ENCODE peak calls at places on chromosomes 5 and 9, in four cellular contexts. One of them, this sample, is unnamed.
A peak's percentile ranks its signal among the peaks of the same experiment; 100 is the strongest.

GRCh38 chr5:79510638-79511037 is 3.3 kb downstream of the HOMER1 start:
- DNase-seq in HT1080: no peak
- DNase-seq in body of pancreas: no peak
- DNase-seq in non-pigmented ciliary epithelial cell: no peak
- DNase-seq in this sample: no peak

GRCh38 chr9:84710701-84711397 is 41.3 kb downstream of the NTRK2 start:
- DNase-seq in HT1080: no peak
- DNase-seq in body of pancreas: no peak
- DNase-seq in non-pigmented ciliary epithelial cell: no peak
- DNase-seq in this sample: no peak

GRCh38 chr5:2415678-2416077 is 335.8 kb downstream of the IRX2 start:
- DNase-seq in HT1080: peak; percentile 20
- DNase-seq in body of pancreas: no peak
- DNase-seq in non-pigmented ciliary epithelial cell: no peak
- DNase-seq in this sample: no peak

GRCh38 chr5:910769-911160 is 18.1 kb downstream of the TRIP13 start:
- DNase-seq in HT1080: no peak
- DNase-seq in body of pancreas: no peak
- DNase-seq in non-pigmented ciliary epithelial cell: no peak
- DNase-seq in this sample: no peak

GRCh38 chr9:125634040-125634717 is 72.8 kb downstream of the MAPKAP1 start:
- DNase-seq in HT1080: peak; percentile 29
- DNase-seq in body of pancreas: no peak
- DNase-seq in non-pigmented ciliary epithelial cell: no peak
- DNase-seq in this sample: no peak

GRCh38 chr9:104746285-104746684 is 1.2 kb upstream of the NIPSNAP3A start:
- DNase-seq in HT1080: no peak
- DNase-seq in body of pancreas: no peak
- DNase-seq in non-pigmented ciliary epithelial cell: no peak
- DNase-seq in this sample: no peak

GRCh38 chr9:3473402-3473801 is 52.4 kb downstream of the RFX3 start:
- DNase-seq in HT1080: no peak
- DNase-seq in body of pancreas: no peak
- DNase-seq in non-pigmented ciliary epithelial cell: no peak
- DNase-seq in this sample: no peak

GRCh38 chr9:21709464-21710058 is 92.9 kb upstream of the MTAP start:
- DNase-seq in HT1080: no peak
- DNase-seq in body of pancreas: peak; percentile 67
- DNase-seq in non-pigmented ciliary epithelial cell: no peak
- DNase-seq in this sample: no peak

GRCh38 chr9:129415031-129415953 is 205.6 kb downstream of the C9orf50 start:
- DNase-seq in HT1080: no peak
- DNase-seq in body of pancreas: no peak
- DNase-seq in non-pigmented ciliary epithelial cell: no peak
- DNase-seq in this sample: no peak

GRCh38 chr5:60334281-60334713 is 365.7 kb downstream of the DEPDC1B start:
- DNase-seq in HT1080: peak; percentile 90
- DNase-seq in body of pancreas: no peak
- DNase-seq in non-pigmented ciliary epithelial cell: peak; percentile 68
- DNase-seq in this sample: no peak

GRCh38 chr5:96823900-96824351 is 16.2 kb upstream of the ERAP1 start:
- DNase-seq in HT1080: peak; percentile 86
- DNase-seq in body of pancreas: no peak
- DNase-seq in non-pigmented ciliary epithelial cell: peak; percentile 78
- DNase-seq in this sample: no peak

GRCh38 chr9:121770415-121771273 is 119.2 kb downstream of the DAB2IP start:
- DNase-seq in HT1080: peak; percentile 74
- DNase-seq in body of pancreas: no peak
- DNase-seq in non-pigmented ciliary epithelial cell: peak; percentile 32
- DNase-seq in this sample: peak; percentile 18

GRCh38 chr5:158773151-158773550 is 326.6 kb downstream of the EBF1 start:
- DNase-seq in HT1080: no peak
- DNase-seq in body of pancreas: no peak
- DNase-seq in non-pigmented ciliary epithelial cell: no peak
- DNase-seq in this sample: no peak

GRCh38 chr9:129335456-129336129 is 157.5 kb upstream of the IER5L start:
- DNase-seq in HT1080: no peak
- DNase-seq in body of pancreas: peak; percentile 76
- DNase-seq in non-pigmented ciliary epithelial cell: no peak
- DNase-seq in this sample: no peak

GRCh38 chr5:42612997-42613396 is 143.6 kb upstream of the CCDC152 start:
- DNase-seq in HT1080: peak; percentile 22
- DNase-seq in body of pancreas: no peak
- DNase-seq in non-pigmented ciliary epithelial cell: peak; percentile 10
- DNase-seq in this sample: no peak

GRCh38 chr5:140301136-140301535 is 1.8 kb downstream of the PFDN1 start:
- DNase-seq in HT1080: no peak
- DNase-seq in body of pancreas: no peak
- DNase-seq in non-pigmented ciliary epithelial cell: no peak
- DNase-seq in this sample: no peak

GRCh38 chr9:91207889-91208651 is 153.6 kb downstream of the AUH start:
- DNase-seq in HT1080: peak; percentile 38
- DNase-seq in body of pancreas: peak; percentile 63
- DNase-seq in non-pigmented ciliary epithelial cell: no peak
- DNase-seq in this sample: no peak

GRCh38 chr9:119005162-119005561 is 364.1 kb downstream of the BRINP1 start:
- DNase-seq in HT1080: no peak
- DNase-seq in body of pancreas: no peak
- DNase-seq in non-pigmented ciliary epithelial cell: no peak
- DNase-seq in this sample: no peak

GRCh38 chr5:57383093-57383861 is 99.3 kb downstream of the ACTBL2 start:
- DNase-seq in HT1080: peak; percentile 95
- DNase-seq in body of pancreas: no peak
- DNase-seq in non-pigmented ciliary epithelial cell: peak; percentile 73
- DNase-seq in this sample: peak; percentile 93

GRCh38 chr5:129001831-129002626 is 36.7 kb downstream of the SLC27A6 start:
- DNase-seq in HT1080: no peak
- DNase-seq in body of pancreas: no peak
- DNase-seq in non-pigmented ciliary epithelial cell: no peak
- DNase-seq in this sample: no peak

GRCh38 chr5:139847790-139848507 is 52.3 kb downstream of the PSD2 start:
- DNase-seq in HT1080: no peak
- DNase-seq in body of pancreas: peak; percentile 72
- DNase-seq in non-pigmented ciliary epithelial cell: no peak
- DNase-seq in this sample: no peak

GRCh38 chr5:7586499-7586898 is 190.6 kb downstream of the ADCY2 start:
- DNase-seq in HT1080: no peak
- DNase-seq in body of pancreas: no peak
- DNase-seq in non-pigmented ciliary epithelial cell: no peak
- DNase-seq in this sample: no peak

GRCh38 chr5:156402387-156402921 is 75.5 kb downstream of the SGCD start:
- DNase-seq in HT1080: peak; percentile 52
- DNase-seq in body of pancreas: no peak
- DNase-seq in non-pigmented ciliary epithelial cell: no peak
- DNase-seq in this sample: no peak

GRCh38 chr5:159061834-159062530 is 37.7 kb downstream of the EBF1 start:
- DNase-seq in HT1080: no peak
- DNase-seq in body of pancreas: no peak
- DNase-seq in non-pigmented ciliary epithelial cell: no peak
- DNase-seq in this sample: no peak

GRCh38 chr9:117722108-117722761 is 18.0 kb downstream of the TLR4 start:
- DNase-seq in HT1080: no peak
- DNase-seq in body of pancreas: no peak
- DNase-seq in non-pigmented ciliary epithelial cell: no peak
- DNase-seq in this sample: no peak

GRCh38 chr5:108101105-108101504 is 280.8 kb downstream of the FBXL17 start:
- DNase-seq in HT1080: no peak
- DNase-seq in body of pancreas: no peak
- DNase-seq in non-pigmented ciliary epithelial cell: no peak
- DNase-seq in this sample: no peak

GRCh38 chr5:179328291-179328690 is 17.0 kb downstream of the ADAMTS2 start:
- DNase-seq in HT1080: no peak
- DNase-seq in body of pancreas: no peak
- DNase-seq in non-pigmented ciliary epithelial cell: no peak
- DNase-seq in this sample: no peak

GRCh38 chr5:170565077-170565476 is 61.3 kb downstream of the KCNIP1 start:
- DNase-seq in HT1080: no peak
- DNase-seq in body of pancreas: peak; percentile 18
- DNase-seq in non-pigmented ciliary epithelial cell: no peak
- DNase-seq in this sample: no peak

GRCh38 chr9:4784403-4784802 is 8.3 kb upstream of the RCL1 start:
- DNase-seq in HT1080: no peak
- DNase-seq in body of pancreas: no peak
- DNase-seq in non-pigmented ciliary epithelial cell: no peak
- DNase-seq in this sample: no peak

GRCh38 chr9:81497096-81497495 is 192.3 kb downstream of the TLE1 start:
- DNase-seq in HT1080: no peak
- DNase-seq in body of pancreas: no peak
- DNase-seq in non-pigmented ciliary epithelial cell: no peak
- DNase-seq in this sample: no peak

GRCh38 chr5:16490911-16491310 is 25.3 kb upstream of the ZNF622 start:
- DNase-seq in HT1080: no peak
- DNase-seq in body of pancreas: no peak
- DNase-seq in non-pigmented ciliary epithelial cell: no peak
- DNase-seq in this sample: no peak